ENCODE peak calls at places on chromosomes 4 and X, in six cellular contexts. Q is lower lobe of right lung, X is GF-D8, I is GM23248, S is ACHN, G is transverse colon. L is an unnamed sample.

GRCh38 chr4:55706526-55706925 is 70.4 kb upstream of the NMU start:
- DNase-seq in G (no peak), I (no peak), S (no peak), Q (no peak), X (no peak), L (no peak)

GRCh38 chr4:45636175-45636574 is 487.7 kb downstream of the GABRG1 start:
- DNase-seq in X (no peak), I (no peak), S (no peak), Q (no peak), G (no peak), L (no peak)

GRCh38 chr4:27081675-27082579 is 221.3 kb downstream of the STIM2 start:
- DNase-seq in I (no peak), X (no peak), G (no peak), Q (no peak), S (no peak), L (no peak)

GRCh38 chr4:69642961-69643360 is 3.5 kb upstream of the UGT2A2 start:
- DNase-seq in X (no peak), G (no peak), S (no peak), I (no peak), Q (no peak), L (no peak)

GRCh38 chr4:98566491-98567008 is 91.9 kb downstream of the TSPAN5 start:
- DNase-seq in G (no peak), S (no peak), I (peak), X (no peak), Q (no peak), L (no peak)

GRCh38 chrX:149222040-149222439 is 283.1 kb downstream of the IDS start:
- DNase-seq in G (no peak), I (no peak), X (no peak), S (no peak), Q (no peak), L (no peak)

GRCh38 chr4:6509587-6509986 is 37.2 kb upstream of the PPP2R2C start:
- DNase-seq in X (no peak), Q (no peak), I (no peak), S (no peak), G (no peak), L (no peak)

GRCh38 chr4:182847543-182847942 is 69.6 kb downstream of the DCTD start:
- DNase-seq in X (no peak), I (no peak), S (no peak), G (no peak), Q (no peak), L (no peak)

GRCh38 chr4:71296945-71297344 is 41.9 kb upstream of the SLC4A4 start:
- DNase-seq in X (no peak), G (no peak), Q (no peak), I (peak), S (no peak), L (no peak)

GRCh38 chrX:23803931-23804381 is 21.0 kb downstream of the SAT1 start:
- DNase-seq in Q (peak), S (no peak), I (peak), G (peak), X (no peak), L (no peak)

GRCh38 chr4:148081267-148081666 is 349.4 kb downstream of the ARHGAP10 start:
- DNase-seq in G (no peak), Q (no peak), I (no peak), S (no peak), X (no peak), L (no peak)

GRCh38 chrX:12567857-12568256 is 223.4 kb upstream of the PRPS2 start:
- DNase-seq in X (no peak), Q (no peak), S (no peak), I (peak), G (no peak), L (no peak)

GRCh38 chr4:128379860-128380259 is 92.2 kb upstream of the PGRMC2 start:
- DNase-seq in X (no peak), I (peak), S (peak), G (peak), Q (peak), L (no peak)

GRCh38 chrX:134548257-134548732 is 88.3 kb downstream of the HPRT1 start:
- DNase-seq in Q (no peak), S (no peak), X (no peak), G (no peak), I (peak), L (no peak)

GRCh38 chr4:146522862-146523205 is 1.1 kb upstream of the SLC10A7 start:
- DNase-seq in Q (no peak), G (no peak), X (peak), S (peak), I (peak), L (no peak)

GRCh38 chrX:153944140-153944799 is at the start of gene RENBP:
- DNase-seq in S (no peak), G (peak), I (no peak), X (no peak), Q (peak), L (no peak)